ENCODE peak calls at places on chromosomes 11 and 22, in six cellular contexts. N is ACHN, P is HTR-8/SVneo, L is heart left ventricle, Q is nephron progenitor cell, B is fibroblast of lung. V is an unnamed sample.

GRCh38 chr22:24053481-24054226 is 42.5 kb downstream of the CABIN1 start:
- DNase-seq in N (no peak), P (no peak), L (no peak), Q (no peak), B (no peak), V (no peak)

GRCh38 chr11:9347100-9347499 is 32.7 kb upstream of the TMEM41B start:
- DNase-seq in N (no peak), P (no peak), L (no peak), Q (no peak), B (no peak), V (no peak)

GRCh38 chr22:46542011-46542985 is 4.9 kb upstream of the CELSR1 start:
- DNase-seq in N (peak; percentile 68), P (peak; percentile 90), L (peak; percentile 77), Q (peak; percentile 82), B (peak; percentile 50), V (peak; percentile 89)

GRCh38 chr11:112255075-112255739 is 5.5 kb downstream of the PLET1 start:
- DNase-seq in N (no peak), P (peak; percentile 77), L (no peak), Q (no peak), B (peak; percentile 89), V (peak; percentile 31)

GRCh38 chr11:23988381-23989006 is 508.4 kb upstream of the LUZP2 start:
- DNase-seq in N (no peak), P (no peak), L (no peak), Q (no peak), B (peak; percentile 41), V (no peak)

GRCh38 chr11:59178401-59178800 is 6.5 kb downstream of the DTX4 start:
- DNase-seq in N (no peak), P (no peak), L (no peak), Q (no peak), B (no peak), V (no peak)

GRCh38 chr11:6298605-6299004 is 21.7 kb downstream of the CAVIN3 start:
- DNase-seq in N (peak; percentile 68), P (peak; percentile 55), L (peak; percentile 69), Q (peak; percentile 46), B (peak; percentile 25), V (peak; percentile 55)

GRCh38 chr11:96061730-96062524 is 138.0 kb upstream of the MTMR2 start:
- DNase-seq in N (no peak), P (peak; percentile 21), L (no peak), Q (no peak), B (no peak), V (no peak)

GRCh38 chr11:85299247-85299646 is 327.9 kb downstream of the DLG2 start:
- DNase-seq in N (peak; percentile 3), P (no peak), L (no peak), Q (peak; percentile 2), B (no peak), V (no peak)

V was measured in glutamatergic neuron.